ENCODE peak calls at places on chromosomes 12 and 14, in nine cellular contexts. D, J, M, C, E, W, K, B and Q are unnamed samples.

GRCh38 chr14:78764645-78765044 is 594.5 kb downstream of the NRXN3 start:
- DNase-seq in C (no peak), J (no peak), W (no peak), K (no peak), D (no peak), B (no peak), E (no peak), M (no peak), Q (no peak)

GRCh38 chr12:77120695-77121094 is 55.3 kb upstream of the E2F7 start:
- DNase-seq in K (no peak), J (peak), B (no peak), D (no peak), E (peak), C (peak), W (no peak), M (peak), Q (no peak)

GRCh38 chr12:57896139-57896436 is 45.3 kb upstream of the ATP23 start:
- DNase-seq in D (no peak), J (no peak), C (no peak), W (no peak), M (peak), K (no peak), E (no peak), B (no peak), Q (peak)

GRCh38 chr12:11853126-11853525 is 203.7 kb downstream of the ETV6 start:
- DNase-seq in B (no peak), W (no peak), M (no peak), K (no peak), E (no peak), J (no peak), D (no peak), C (peak), Q (no peak)

GRCh38 chr12:99157946-99158345 is 489.6 kb upstream of the GARIN6 start:
- DNase-seq in M (peak), K (no peak), J (no peak), B (no peak), C (no peak), W (no peak), E (no peak), D (peak), Q (no peak)

GRCh38 chr12:103887738-103888137 is 42.5 kb upstream of the HSP90B1 start:
- DNase-seq in W (no peak), C (no peak), B (no peak), D (no peak), E (no peak), M (no peak), J (no peak), K (no peak), Q (no peak)

GRCh38 chr12:108308432-108308831 is 30.7 kb downstream of the CMKLR1 start:
- DNase-seq in K (no peak), E (no peak), D (no peak), C (no peak), M (peak), W (no peak), B (no peak), J (no peak), Q (no peak)

GRCh38 chr14:22890416-22890815 is 7.4 kb downstream of the REM2 start:
- DNase-seq in M (no peak), D (no peak), C (no peak), J (peak), W (no peak), E (no peak), B (no peak), K (no peak), Q (no peak)

GRCh38 chr12:89376844-89377243 is 24.5 kb upstream of the DUSP6 start:
- DNase-seq in K (no peak), J (no peak), D (no peak), C (no peak), W (no peak), B (no peak), M (no peak), E (no peak), Q (no peak)

GRCh38 chr12:16012086-16012485 is 101.0 kb downstream of the DERA start:
- DNase-seq in K (no peak), B (no peak), C (no peak), M (peak), D (no peak), W (no peak), E (no peak), J (no peak), Q (no peak)